ENCODE peak calls at places on chromosomes 4 and X, in nine cellular contexts. Z is stimulated activated CD4-positive, alpha-beta T cell treated with anti-CD3 and anti-CD28 coated beads, TNF-alpha, amount 100 ng/mL, for 4 hours; A is M059J; L is CD8-positive, alpha-beta memory T cell; H is left ventricle myocardium inferior; C is amniotic stem cell; K is fibroblast of the conjunctiva; S is activated naive CD4-positive, alpha-beta T cell treated with Interleukin-2 at 50 U/mL for 16 hours; J is NT2/D1. N is an unnamed sample.

GRCh38 chrX:153245288-153245731 is 66.2 kb downstream of the MAGEA1 start:
- DNase-seq in Z (no peak), A (peak; percentile 1), L (no peak), H (no peak), C (no peak), K (no peak), S (no peak), J (peak; percentile 15), N (no peak)

GRCh38 chr4:55906999-55907398 is 41.7 kb upstream of the CEP135 start:
- DNase-seq in Z (no peak), A (peak; percentile 78), L (no peak), H (no peak), C (no peak), K (no peak), S (no peak), J (no peak), N (no peak)

GRCh38 chr4:22614114-22614513 is 78.6 kb upstream of the GBA3 start:
- DNase-seq in Z (no peak), A (no peak), L (no peak), H (no peak), C (no peak), K (no peak), S (no peak), J (no peak), N (no peak)

GRCh38 chr4:40662962-40663604 is 33.4 kb upstream of the RBM47 start:
- DNase-seq in Z (no peak), A (peak; percentile 80), L (no peak), H (no peak), C (peak; percentile 64), K (no peak), S (peak; percentile 57), J (no peak), N (peak; percentile 23)

GRCh38 chr4:42152507-42153504 is at the start of gene BEND4:
- DNase-seq in Z (peak; percentile 1), A (no peak), L (peak; percentile 55), H (no peak), C (no peak), K (no peak), S (no peak), J (no peak), N (no peak)

GRCh38 chrX:18895157-18895952 is 88.6 kb downstream of the PHKA2 start:
- DNase-seq in Z (no peak), A (no peak), L (no peak), H (peak; percentile 50), C (no peak), K (peak; percentile 37), S (no peak), J (no peak), N (no peak)

GRCh38 chr4:102387552-102388150 is 42.4 kb upstream of the SLC39A8 start:
- DNase-seq in Z (no peak), A (no peak), L (no peak), H (no peak), C (no peak), K (no peak), S (no peak), J (no peak), N (no peak)

GRCh38 chr4:152700151-152700550 is 20.4 kb upstream of the TMEM154 start:
- DNase-seq in Z (no peak), A (no peak), L (no peak), H (no peak), C (no peak), K (no peak), S (no peak), J (no peak), N (no peak)

GRCh38 chrX:121000589-121000988 is 15.0 kb upstream of the CT47A1 start:
- DNase-seq in Z (no peak), A (peak; percentile 43), L (no peak), H (no peak), C (no peak), K (peak; percentile 8), S (no peak), J (peak; percentile 23), N (no peak)